ENCODE peak calls at places on chromosomes 2 and 18, in seven cellular contexts. D is neural progenitor cell, V is fibroblast of lung, R is PC-9, P is GM23248, M is HepG2, I is keratinocyte. W is an unnamed sample. For H3K36me3, the result is how much of the 10 kb centered on the place peaks cover.

GRCh38 chr2:240426797-240427721 is 8.4 kb upstream of the GPC1 start:
- DNase-seq in D (no peak), V (peak), R (peak), P (peak), M (no peak), I (no peak), W (peak)

GRCh38 chr2:121254748-121255147 is 30.3 kb downstream of the TFCP2L1 start:
- DNase-seq in D (no peak), V (no peak), R (no peak), P (no peak), M (no peak), I (no peak), W (peak)

GRCh38 chr18:23105581-23106219 is 29.6 kb upstream of the CABLES1 start:
- DNase-seq in D (no peak), V (no peak), R (peak), P (no peak), M (no peak), I (no peak), W (no peak)

GRCh38 chr18:10057808-10058791 is 144.3 kb downstream of the VAPA start:
- DNase-seq in D (no peak), V (peak), R (no peak), P (peak), M (no peak), I (no peak), W (peak)

GRCh38 chr2:219254590-219255219 is 987 bp upstream of the TUBA4A start:
- DNase-seq in D (no peak), V (no peak), R (no peak), P (peak), M (no peak), I (no peak), W (no peak)

GRCh38 chr2:16522031-16522818 is 143.4 kb downstream of the CYRIA start:
- DNase-seq in D (no peak), V (peak), R (no peak), P (no peak), M (no peak), I (no peak), W (peak)

GRCh38 chr2:195331124-195331523 is 325.9 kb upstream of the SLC39A10 start:
- DNase-seq in D (no peak), V (no peak), R (no peak), P (no peak), M (no peak), I (no peak), W (peak)

GRCh38 chr2:166419616-166419934 is 43.8 kb upstream of the SCN9A start:
- DNase-seq in D (peak), V (peak), R (no peak), P (peak), M (peak), I (peak), W (peak)

GRCh38 chr2:205012961-205013360 is 467.7 kb downstream of the PARD3B start:
- DNase-seq in D (no peak), V (no peak), R (no peak), P (no peak), M (no peak), I (no peak), W (no peak)

GRCh38 chr2:238854699-238855111 is 6.8 kb downstream of the TWIST2 start:
- DNase-seq in D (no peak), V (no peak), R (no peak), P (peak), M (no peak), I (no peak), W (no peak)

GRCh38 chr2:191165190-191165643 is 14.4 kb upstream of the STAT4 start:
- DNase-seq in D (peak), V (peak), R (peak), P (peak), M (peak), I (no peak), W (peak)

GRCh38 chr2:45237850-45238542 is 228.7 kb upstream of the SIX2 start:
- DNase-seq in D (no peak), V (peak), R (peak), P (peak), M (peak), I (peak), W (peak)

GRCh38 chr2:43414586-43415125 is 181.2 kb downstream of the THADA start:
- DNase-seq in D (no peak), V (no peak), R (no peak), P (no peak), M (no peak), I (no peak), W (no peak)

GRCh38 chr18:3916082-3916481 is 466.1 kb downstream of the TGIF1 start:
- DNase-seq in D (no peak), V (no peak), R (no peak), P (no peak), M (no peak), I (no peak), W (no peak)

GRCh38 chr2:223779877-223780276 is 57.5 kb downstream of the AP1S3 start:
- DNase-seq in D (peak), V (peak), R (peak), P (peak), M (peak), I (no peak), W (peak)

GRCh38 chr2:16511041-16511440 is 154.6 kb downstream of the CYRIA start:
- DNase-seq in D (no peak), V (no peak), R (no peak), P (no peak), M (no peak), I (no peak), W (no peak)

GRCh38 chr2:5373200-5373599 is 319.0 kb upstream of the SOX11 start:
- DNase-seq in D (peak), V (peak), R (no peak), P (no peak), M (no peak), I (no peak), W (peak)

GRCh38 chr2:206289391-206289790 is 14.9 kb downstream of the ZDBF2 start:
- DNase-seq in D (no peak), V (no peak), R (peak), P (no peak), M (no peak), I (no peak), W (no peak)

GRCh38 chr18:55264108-55264507 is 304.8 kb upstream of the CCDC68 start:
- DNase-seq in D (peak), V (peak), R (no peak), P (no peak), M (no peak), I (no peak), W (no peak)

GRCh38 chr2:38474058-38474457 is 97.0 kb upstream of the ATL2 start:
- DNase-seq in D (no peak), V (no peak), R (no peak), P (peak), M (no peak), I (no peak), W (no peak)

GRCh38 chr2:119389615-119390306 is 23.0 kb downstream of the DBI start:
- DNase-seq in D (no peak), V (peak), R (peak), P (peak), M (no peak), I (no peak), W (no peak)

GRCh38 chr2:239813261-239814135 is 211.6 kb downstream of the NDUFA10 start:
- DNase-seq in D (no peak), V (no peak), R (no peak), P (no peak), M (no peak), I (no peak), W (no peak)

GRCh38 chr18:2087877-2088673 is 483.2 kb downstream of the METTL4 start:
- DNase-seq in D (no peak), V (no peak), R (no peak), P (no peak), M (no peak), I (no peak), W (peak)

GRCh38 chr2:171595896-171596295 is 73.6 kb downstream of the CYBRD1 start:
- DNase-seq in D (no peak), V (peak), R (no peak), P (peak), M (no peak), I (no peak), W (peak)

GRCh38 chr2:212488611-212489010 is 50.0 kb downstream of the ERBB4 start:
- DNase-seq in D (no peak), V (peak), R (no peak), P (no peak), M (no peak), I (no peak), W (no peak)

GRCh38 chr2:212494413-212495020 is 44.1 kb downstream of the ERBB4 start:
- DNase-seq in D (no peak), V (no peak), R (no peak), P (peak), M (no peak), I (no peak), W (no peak)

GRCh38 chr2:212495076-212495475 is 43.5 kb downstream of the ERBB4 start:
- DNase-seq in D (no peak), V (no peak), R (no peak), P (peak), M (no peak), I (no peak), W (no peak)

GRCh38 chr2:212484563-212485080 is 54.0 kb downstream of the ERBB4 start:
- DNase-seq in D (peak), V (peak), R (no peak), P (peak), M (no peak), I (no peak), W (no peak)

DNA sequence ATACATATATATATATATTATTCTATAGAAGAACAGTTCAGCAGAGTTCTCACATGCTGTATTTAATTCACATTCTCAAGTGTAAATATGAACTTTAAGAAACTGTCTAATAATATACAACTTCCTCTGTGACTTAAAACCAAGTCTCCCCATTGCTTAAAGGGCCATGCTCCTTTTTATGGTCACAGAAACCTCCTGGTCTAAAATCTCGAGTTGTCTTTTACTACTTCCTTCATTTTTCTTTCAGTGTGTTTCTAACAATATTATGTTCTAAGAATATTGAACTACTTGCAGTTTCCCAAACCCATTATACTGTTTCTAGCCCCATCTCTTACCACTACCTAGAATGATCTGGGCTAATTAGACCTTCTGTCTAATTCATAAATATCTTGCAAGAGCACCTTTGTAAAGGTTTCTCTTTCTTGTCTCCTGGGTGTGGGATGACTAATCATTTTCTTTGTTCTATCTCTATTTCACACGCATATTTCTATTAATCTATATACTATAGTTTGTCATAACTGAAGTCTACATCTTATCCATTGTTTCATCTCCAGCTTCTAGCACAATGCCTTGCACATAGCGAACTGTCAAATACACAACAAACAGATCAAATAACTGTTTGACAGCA is 48.8 kb downstream of the ERBB4 start:
- DNase-seq in D (no peak), V (no peak), R (no peak), P (no peak), M (no peak), I (no peak), W (no peak)
- TF ChIP-seq EZH2 in D (no peak), V (no peak), R (no peak), P (no peak), M (no peak), I (no peak), W (no peak)

GRCh38 chr18:63344918-63345317 is 22.1 kb downstream of the KDSR start:
- DNase-seq in D (no peak), V (no peak), R (no peak), P (no peak), M (no peak), I (no peak), W (no peak)

GRCh38 chr18:63346031-63346430 is 21.0 kb downstream of the KDSR start:
- DNase-seq in D (no peak), V (peak), R (no peak), P (peak), M (no peak), I (peak), W (peak)

GRCh38 chr18:63342206-63342605 is 22.6 kb upstream of the BCL2 start:
- DNase-seq in D (peak), V (peak), R (no peak), P (peak), M (no peak), I (no peak), W (peak)

GRCh38 chr18:63346471-63347183 is 20.4 kb downstream of the KDSR start:
- DNase-seq in D (no peak), V (peak), R (no peak), P (no peak), M (no peak), I (no peak), W (no peak)

DNA sequence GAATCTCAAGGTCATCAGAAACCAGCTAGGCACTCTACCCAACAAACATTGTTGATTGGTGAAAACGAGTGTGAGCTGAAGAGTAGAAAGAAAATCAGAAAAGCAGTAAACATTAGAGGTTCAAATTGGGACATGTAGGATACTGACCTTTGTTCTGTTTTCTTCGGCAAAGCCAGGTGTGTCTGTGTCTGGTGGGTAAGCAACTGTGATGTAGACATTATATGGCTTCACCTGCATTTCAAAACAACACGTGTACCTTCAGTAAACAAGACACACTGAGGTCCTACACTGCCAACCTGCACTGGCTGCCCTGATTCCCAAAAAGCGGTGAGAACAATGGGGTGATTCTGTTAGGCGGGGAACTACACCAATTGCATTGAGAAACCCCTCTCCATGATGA is 22.7 kb downstream of the KDSR start:
- DNase-seq in D (no peak), V (no peak), R (no peak), P (no peak), M (no peak), I (no peak), W (no peak)
- H3K36me3 ChIP-seq in D (under half), V (under half), R (under half), P (under half), M (under half), I (under half), W (under half)

DNA sequence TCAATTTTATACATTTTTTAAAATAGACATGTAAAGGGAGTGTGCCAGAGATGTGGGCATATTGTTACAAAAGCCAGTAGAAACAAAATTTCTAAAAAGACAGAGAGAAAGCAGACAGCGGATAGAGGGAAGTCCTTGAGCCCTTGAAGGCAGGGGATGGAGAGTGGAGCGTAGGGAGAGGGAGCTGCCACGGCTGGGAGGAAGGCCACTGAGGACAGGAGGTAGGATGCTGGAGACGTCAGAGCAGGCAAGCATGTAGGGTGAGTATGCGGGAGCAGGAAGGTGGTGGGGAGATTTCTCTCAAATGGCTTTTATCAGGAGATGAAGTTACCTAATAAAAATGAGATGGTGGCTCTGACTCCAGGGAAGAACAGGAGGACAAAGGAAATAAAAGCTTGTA is 24.0 kb upstream of the NCL start:
- DNase-seq in D (no peak), V (no peak), R (no peak), P (no peak), M (no peak), I (no peak), W (no peak)
- H3K27ac ChIP-seq in D (no peak), V (no peak), R (no peak), P (no peak), M (no peak), I (no peak), W (no peak)

DNA sequence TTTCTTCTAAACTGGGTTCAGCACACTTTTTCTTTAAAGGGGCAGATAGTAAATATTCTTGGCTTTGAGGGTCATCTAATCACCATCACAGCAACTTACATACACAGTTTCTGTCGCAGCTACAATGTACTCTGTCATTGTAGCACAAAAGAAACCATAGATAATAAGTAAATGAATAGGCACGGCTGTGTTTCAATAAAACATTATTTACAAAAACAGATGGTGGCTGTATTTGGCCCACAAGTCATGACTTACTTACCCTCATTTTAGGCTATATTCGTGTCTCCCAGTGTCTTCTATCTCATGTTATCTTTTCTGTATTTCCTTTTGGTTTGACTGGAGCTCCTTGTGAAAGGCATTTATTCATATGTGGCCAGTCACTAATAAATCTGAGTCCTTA is 168.3 kb downstream of the MAP2 start:
- DNase-seq in D (no peak), V (no peak), R (no peak), P (no peak), M (no peak), I (no peak), W (no peak)
- TF ChIP-seq EZH2 in D (no peak), V (no peak), R (no peak), P (no peak), M (no peak), I (no peak), W (no peak)

GRCh38 chr2:203177361-203177760 is 61.5 kb upstream of the CYP20A1 start:
- DNase-seq in D (no peak), V (peak), R (no peak), P (peak), M (no peak), I (no peak), W (no peak)
- H3K36me3 ChIP-seq in D (under half), V (under half), R (under half), P (under half), M (under half), I (under half), W (under half)

DNA sequence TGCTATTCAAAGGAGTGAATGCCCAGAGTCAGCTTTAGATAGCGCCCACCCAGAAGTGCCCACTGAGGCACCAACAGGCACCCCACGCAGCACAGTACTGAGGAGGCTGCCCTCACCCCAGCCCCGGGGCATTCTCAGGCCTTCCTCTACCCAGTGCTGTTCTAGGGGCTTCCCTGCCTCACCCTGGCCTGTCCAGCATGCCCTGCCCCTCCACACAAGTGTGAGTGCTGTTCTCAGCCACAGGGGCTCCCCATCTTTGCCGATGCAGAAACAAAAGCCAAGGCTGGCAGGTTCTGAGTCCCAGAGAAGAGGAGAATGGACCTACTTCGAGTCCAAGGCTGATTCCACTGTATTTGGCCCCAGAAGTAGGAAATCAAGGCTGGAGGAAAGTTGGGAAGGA is 15.8 kb downstream of the BIN1 start:
- DNase-seq in D (no peak), V (no peak), R (no peak), P (no peak), M (no peak), I (no peak), W (no peak)
- H3K27ac ChIP-seq in D (no peak), V (no peak), R (no peak), P (no peak), M (no peak), I (no peak), W (no peak)